ENCODE peak calls at places on chromosomes 12 and 14, in eight cellular contexts. F is heart left ventricle, R is upper lobe of right lung, Q is PC-3, X is fibroblast of lung, S is neural progenitor cell, J is thoracic aorta, G is lung. T is an unnamed sample.

GRCh38 chr12:104399750-104400612 is 56.8 kb upstream of the CHST11 start:
- DNase-seq in R (no peak), G (no peak), F (no peak), J (no peak), Q (no peak), S (no peak), X (no peak), T (no peak)

GRCh38 chr12:56601503-56601902 is 28.6 kb downstream of the BAZ2A start:
- DNase-seq in J (no peak), F (peak; percentile 23), X (no peak), R (no peak), Q (peak; percentile 15), G (no peak), S (no peak), T (peak; percentile 74)

GRCh38 chr12:56838602-56839488 is 75.7 kb downstream of the HSD17B6 start:
- DNase-seq in R (no peak), X (no peak), S (no peak), G (peak; percentile 48), Q (peak; percentile 8), F (no peak), J (no peak), T (no peak)

GRCh38 chr12:104296718-104297117 is 6.8 kb upstream of the EID3 start:
- DNase-seq in X (no peak), F (no peak), R (no peak), S (no peak), Q (no peak), G (no peak), J (no peak), T (no peak)

GRCh38 chr12:25500651-25501050 is 52.4 kb downstream of the LMNTD1 start:
- DNase-seq in X (no peak), R (no peak), G (no peak), Q (peak; percentile 37), F (no peak), S (no peak), J (no peak), T (no peak)

GRCh38 chr12:51926718-51927117 is 19.4 kb downstream of the ACVRL1 start:
- DNase-seq in G (no peak), F (no peak), Q (peak; percentile 69), X (peak; percentile 38), R (no peak), S (no peak), J (no peak), T (peak; percentile 48)

GRCh38 chr14:22387776-22388241 is 201.2 kb downstream of the DAD1 start:
- DNase-seq in S (no peak), X (no peak), R (no peak), J (no peak), Q (no peak), F (no peak), G (no peak), T (no peak)

GRCh38 chr14:36019126-36019525 is 157.4 kb downstream of the PTCSC3 start:
- DNase-seq in X (no peak), J (no peak), S (no peak), Q (no peak), R (no peak), G (no peak), F (no peak), T (no peak)

GRCh38 chr14:101383737-101384338 is 177.5 kb upstream of the DIO3 start:
- DNase-seq in S (no peak), Q (no peak), X (no peak), J (no peak), F (no peak), R (no peak), G (no peak), T (no peak)

GRCh38 chr14:66979083-66979974 is 209.9 kb upstream of the GARIN2 start:
- DNase-seq in J (no peak), G (no peak), S (no peak), F (no peak), Q (no peak), R (no peak), X (no peak), T (no peak)

DNA sequence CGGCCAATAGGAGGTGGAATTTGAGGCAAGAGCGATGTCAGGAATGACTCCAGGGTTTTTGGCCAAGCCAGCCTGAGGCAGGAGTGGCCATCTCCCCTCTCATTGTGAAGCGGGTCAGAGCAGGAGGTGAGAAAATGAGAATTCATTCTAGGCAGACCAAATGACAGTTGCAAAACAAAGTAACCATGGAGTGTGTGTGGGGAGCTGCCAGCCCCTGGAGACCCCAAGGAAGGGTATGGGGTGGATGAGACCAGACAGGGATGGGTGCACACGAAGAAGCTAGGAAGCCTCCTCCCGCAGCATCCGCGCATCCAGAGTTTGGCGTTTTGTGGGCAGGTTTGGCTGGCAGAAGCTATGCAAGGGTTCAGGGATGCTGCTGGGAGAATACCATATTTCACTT is 38.8 kb downstream of the FZD10 start:
- DNase-seq in Q (no peak), F (no peak), S (no peak), J (no peak), G (no peak), R (no peak), X (no peak), T (no peak)
- H3K27me3 ChIP-seq in Q (peaks cover 45% of the 10 kb centered on the region), F (no peaks in the 10 kb centered on the region), S (peaks cover 39% of the 10 kb centered on the region), J (no peaks in the 10 kb centered on the region), G (peaks cover 9% of the 10 kb centered on the region), R (peaks cover 6% of the 10 kb centered on the region), X (no peaks in the 10 kb centered on the region), T (no peaks in the 10 kb centered on the region)

DNA sequence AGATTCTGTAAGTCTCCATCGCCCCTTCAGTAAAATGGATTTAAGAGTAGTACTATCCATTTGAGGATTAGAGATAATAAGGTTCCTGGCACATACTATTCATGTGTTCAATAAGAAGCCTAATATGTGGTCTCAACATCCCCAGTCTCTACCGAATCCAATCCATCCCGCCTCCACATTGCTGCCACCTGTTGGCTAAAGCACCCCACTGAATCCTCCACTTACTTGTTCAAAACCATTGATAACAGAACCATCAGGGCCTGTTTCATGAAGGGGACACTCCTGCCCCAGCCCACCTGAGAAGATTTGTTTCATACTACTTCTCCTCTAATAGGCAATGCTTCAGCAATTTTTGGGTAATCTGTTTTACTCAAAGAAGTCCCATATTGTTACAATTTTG is 147.5 kb downstream of the SLC2A13 start:
- DNase-seq in R (no peak), J (no peak), X (no peak), G (no peak), S (peak; percentile 11), Q (peak; percentile 33), F (no peak), T (no peak)
- TF ChIP-seq CTCF in R (peak; percentile 15), J (no peak), X (peak; percentile 8), G (no peak), S (peak; percentile 42), Q (peak; percentile 56), F (no peak), T (peak; percentile 27)

GRCh38 chr14:93785423-93785822 is 2.9 kb downstream of the PRIMA1 start:
- DNase-seq in Q (no peak), S (no peak), F (no peak), R (no peak), X (no peak), J (no peak), G (no peak), T (no peak)
- H3K27me3 ChIP-seq in Q (peaks cover 55% of the 10 kb centered on the region), S (peaks cover 23% of the 10 kb centered on the region), F (peaks cover 35% of the 10 kb centered on the region), R (peaks cover 39% of the 10 kb centered on the region), X (no peaks in the 10 kb centered on the region), J (no peaks in the 10 kb centered on the region), G (peaks cover 21% of the 10 kb centered on the region), T (no peaks in the 10 kb centered on the region)

GRCh38 chr14:52013984-52014600 is 24.7 kb downstream of the RTRAF start:
- DNase-seq in Q (peak; percentile 37), G (no peak), X (no peak), R (no peak), J (no peak), S (peak; percentile 33), F (no peak), T (peak; percentile 57)
- TF ChIP-seq CTCF in Q (peak; percentile 63), G (no peak), X (no peak), R (peak; percentile 8), J (no peak), S (peak; percentile 50), F (peak; percentile 23), T (peak; percentile 67)

GRCh38 chr12:124386059-124386458 is 91.2 kb downstream of the RFLNA start:
- DNase-seq in F (peak; percentile 74), G (no peak), R (no peak), X (no peak), S (no peak), J (no peak), Q (peak; percentile 81), T (no peak)

GRCh38 chr12:124387510-124387855 is 92.6 kb downstream of the RFLNA start:
- DNase-seq in R (peak; percentile 81), J (no peak), Q (no peak), F (peak; percentile 71), X (no peak), S (no peak), G (peak; percentile 47), T (no peak)

GRCh38 chr12:124386661-124387509 is 92.0 kb downstream of the RFLNA start:
- DNase-seq in J (no peak), Q (peak; percentile 44), G (no peak), X (no peak), S (no peak), F (no peak), R (no peak), T (no peak)

GRCh38 chr12:124384299-124384894 is 89.5 kb downstream of the RFLNA start:
- DNase-seq in R (no peak), G (no peak), S (no peak), Q (no peak), F (no peak), X (no peak), J (no peak), T (no peak)

GRCh38 chr12:124385219-124385969 is 90.5 kb downstream of the RFLNA start:
- DNase-seq in Q (peak; percentile 93), G (no peak), S (no peak), J (no peak), X (peak; percentile 58), F (no peak), R (no peak), T (no peak)
- H3K27me3 ChIP-seq in Q (no peaks in the 10 kb centered on the region), G (no peaks in the 10 kb centered on the region), S (peaks cover 13% of the 10 kb centered on the region), J (no peaks in the 10 kb centered on the region), X (no peaks in the 10 kb centered on the region), F (no peaks in the 10 kb centered on the region), R (no peaks in the 10 kb centered on the region), T (no peaks in the 10 kb centered on the region)

DNA sequence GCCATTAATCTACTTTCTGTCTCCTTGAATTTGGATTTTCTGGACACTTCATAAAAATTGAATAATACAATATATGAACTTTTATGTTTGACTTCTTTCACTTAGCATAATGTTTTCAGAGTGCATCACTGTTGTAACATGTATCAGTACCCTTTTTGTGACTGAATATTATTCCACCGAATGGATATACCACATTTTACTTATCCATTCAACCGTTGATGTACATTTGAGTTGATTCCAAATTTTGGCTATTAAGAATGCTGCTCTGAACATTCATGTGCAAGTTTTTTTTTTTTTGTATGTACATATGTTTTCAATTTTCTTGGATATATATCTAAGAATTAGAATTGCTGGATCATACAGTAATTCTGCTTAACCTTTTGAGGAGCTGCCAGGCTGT is 43.2 kb downstream of the CPSF2 start:
- DNase-seq in R (no peak), X (no peak), J (no peak), Q (no peak), S (no peak), F (no peak), G (no peak), T (no peak)
- TF ChIP-seq CTCF in R (no peak), X (no peak), J (no peak), Q (no peak), S (no peak), F (no peak), G (no peak), T (no peak)

DNA sequence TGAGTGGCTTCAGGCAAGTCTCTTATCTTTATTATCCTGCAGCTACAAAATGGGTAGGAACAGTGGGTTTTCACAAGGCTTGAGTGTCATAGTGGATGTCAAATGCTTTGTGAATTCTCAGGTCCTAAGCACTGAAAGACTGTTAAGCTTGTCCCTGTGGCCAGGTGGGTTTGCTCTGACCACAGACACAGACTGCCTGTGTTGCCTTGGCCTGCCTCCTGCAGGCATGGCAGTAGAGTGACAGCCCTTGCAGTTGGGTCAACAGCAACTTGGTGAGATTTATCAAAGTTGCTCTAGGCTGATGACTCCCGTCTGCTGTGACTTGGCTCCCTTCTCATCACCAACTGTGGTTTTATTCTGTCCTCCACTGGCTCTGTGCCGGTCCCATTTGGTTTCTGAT is 520.0 kb upstream of the CCDC196 start:
- DNase-seq in G (no peak), J (no peak), F (no peak), R (no peak), X (no peak), S (no peak), Q (no peak), T (no peak)
- H3K27me3 ChIP-seq in G (no peaks in the 10 kb centered on the region), J (no peaks in the 10 kb centered on the region), F (peaks cover 4% of the 10 kb centered on the region), R (peaks cover 3% of the 10 kb centered on the region), X (no peaks in the 10 kb centered on the region), S (no peaks in the 10 kb centered on the region), Q (peaks cover 72% of the 10 kb centered on the region), T (no peaks in the 10 kb centered on the region)